ENCODE peak calls at places on chromosomes 11 and 22, in five cellular contexts. L is neuronal stem cell, N is pancreas, C is tibial artery, X is heart right ventricle. A is an unnamed sample.

GRCh38 chr11:72598901-72599300 is 75.3 kb downstream of the PDE2A start:
- DNase-seq in C (no peak), L (peak; percentile 37), N (no peak), X (peak; percentile 65), A (peak; percentile 16)

GRCh38 chr11:58179648-58180047 is 9.2 kb upstream of the OR9Q2 start:
- DNase-seq in C (no peak), L (no peak), N (peak; percentile 23), X (no peak), A (no peak)

GRCh38 chr11:115965754-115966504 is 461.7 kb upstream of the CADM1 start:
- DNase-seq in X (no peak), N (no peak), C (no peak), L (no peak), A (no peak)

GRCh38 chr22:43883012-43883661 is 8.7 kb downstream of the PNPLA5 start:
- DNase-seq in C (no peak), N (no peak), L (peak; percentile 74), X (no peak), A (peak; percentile 38)

GRCh38 chr11:11171285-11171684 is 181.8 kb downstream of the CSNK2A3 start:
- DNase-seq in N (no peak), C (no peak), L (no peak), X (no peak), A (no peak)

GRCh38 chr22:29126670-29127069 is 53.8 kb downstream of the KREMEN1 start:
- DNase-seq in X (no peak), N (no peak), L (no peak), C (no peak), A (no peak)

GRCh38 chr11:32792948-32793475 is 1.4 kb downstream of the CCDC73 start:
- DNase-seq in C (no peak), N (peak; percentile 30), L (peak; percentile 27), X (peak; percentile 51), A (peak; percentile 53)

GRCh38 chr11:14414470-14415461 is 55.8 kb upstream of the RRAS2 start:
- DNase-seq in L (no peak), C (no peak), N (no peak), X (no peak), A (no peak)

GRCh38 chr11:11157201-11157600 is 195.8 kb downstream of the CSNK2A3 start:
- DNase-seq in C (no peak), X (peak; percentile 22), N (no peak), L (no peak), A (no peak)

GRCh38 chr11:7512525-7513209 is 1.1 kb upstream of the PPFIBP2 start:
- DNase-seq in N (peak; percentile 59), X (peak; percentile 84), C (peak; percentile 94), L (no peak), A (peak; percentile 49)

GRCh38 chr22:27874185-27874584 is 44.9 kb downstream of the PITPNB start:
- DNase-seq in L (no peak), X (no peak), N (no peak), C (no peak), A (no peak)

GRCh38 chr22:24952837-24953293 is 349 bp downstream of the KIAA1671 start:
- DNase-seq in N (no peak), L (peak; percentile 65), C (peak; percentile 77), X (peak; percentile 43), A (peak; percentile 41)

GRCh38 chr11:129277216-129277838 is 85.2 kb upstream of the ARHGAP32 start:
- DNase-seq in X (no peak), C (no peak), L (no peak), N (no peak), A (no peak)

GRCh38 chr11:91308069-91308468 is 916.5 kb upstream of the FAT3 start:
- DNase-seq in L (no peak), C (no peak), X (no peak), N (no peak), A (no peak)

GRCh38 chr11:57174656-57175055 is 7.1 kb upstream of the LRRC55 start:
- DNase-seq in N (no peak), X (no peak), L (no peak), C (no peak), A (no peak)

GRCh38 chr22:23305922-23306374 is 125.6 kb downstream of the BCR start:
- DNase-seq in X (peak; percentile 63), N (peak; percentile 43), L (no peak), C (peak; percentile 95), A (peak; percentile 33)

GRCh38 chr22:32583921-32584335 is 109.3 kb downstream of the FBXO7 start:
- DNase-seq in N (no peak), C (no peak), X (no peak), L (no peak), A (no peak)

GRCh38 chr11:6443269-6444003 is 2.6 kb upstream of the HPX start:
- DNase-seq in L (peak; percentile 31), N (peak; percentile 43), C (peak; percentile 73), X (peak; percentile 40), A (peak; percentile 35)

GRCh38 chr11:60847281-60847680 is 5.4 kb downstream of the CCDC86 start:
- DNase-seq in C (no peak), N (no peak), X (no peak), L (no peak), A (no peak)

GRCh38 chr22:45645150-45645525 is 26.5 kb upstream of the ATXN10 start:
- DNase-seq in C (no peak), N (no peak), X (no peak), L (no peak), A (no peak)

GRCh38 chr22:45647532-45648225 is 24.0 kb upstream of the ATXN10 start:
- DNase-seq in L (no peak), C (peak; percentile 61), X (no peak), N (no peak), A (no peak)

GRCh38 chr22:45644714-45645113 is 26.9 kb upstream of the ATXN10 start:
- DNase-seq in L (no peak), C (no peak), X (no peak), N (no peak), A (no peak)

GRCh38 chr22:45648320-45649070 is 23.1 kb upstream of the ATXN10 start:
- DNase-seq in X (no peak), L (no peak), C (peak; percentile 58), N (no peak), A (no peak)

GRCh38 chr22:45645526-45646414 is 25.9 kb upstream of the ATXN10 start:
- DNase-seq in N (peak; percentile 80), L (peak; percentile 65), X (peak; percentile 54), C (peak; percentile 81), A (peak; percentile 69)
- H3K4me3 ChIP-seq in N (no peak overlapping the region), L (no peak overlapping the region), X (no peak overlapping the region), C (no peak overlapping the region), A (no peak overlapping the region)

DNA sequence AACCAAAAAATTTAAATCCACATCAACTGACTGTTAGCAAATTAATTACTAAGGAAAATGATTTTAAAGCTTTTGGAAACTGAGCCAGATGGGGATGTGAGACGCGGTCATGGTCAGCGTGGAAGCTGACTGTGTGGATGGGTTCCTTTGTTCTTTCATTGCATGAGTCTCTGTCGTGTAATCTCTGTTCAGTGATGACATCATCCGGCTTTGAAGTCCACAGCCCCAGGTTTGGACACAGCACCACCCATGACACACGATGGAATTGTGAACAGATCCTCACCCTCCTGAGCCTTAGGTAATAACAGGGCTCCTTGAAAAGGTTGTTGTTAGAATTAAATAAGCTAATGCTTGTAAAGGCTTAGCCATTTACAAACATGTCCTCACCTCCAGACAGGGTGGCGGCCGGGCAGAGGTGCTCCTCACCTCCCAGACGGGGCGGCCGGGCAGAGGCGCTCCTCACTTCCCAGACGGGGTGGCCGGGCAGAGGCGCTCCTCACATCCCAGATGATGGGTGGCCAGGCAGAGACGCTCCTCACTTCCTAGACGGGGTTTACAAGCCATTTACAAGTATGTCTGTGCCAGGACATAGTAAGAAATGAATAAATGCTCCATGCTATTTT is 677.3 kb downstream of the TBC1D22A start:
- DNase-seq in C (no peak), N (no peak), X (no peak), L (no peak), A (no peak)
- H3K9me3 ChIP-seq in C (peaks cover 17% of the 10 kb centered on the region), N (no peaks in the 10 kb centered on the region), X (no peaks in the 10 kb centered on the region), L (no peaks in the 10 kb centered on the region), A (no peaks in the 10 kb centered on the region)

GRCh38 chr11:46288451-46288850 is 11.0 kb downstream of the CREB3L1 start:
- DNase-seq in N (no peak), C (no peak), L (no peak), X (no peak), A (no peak)

GRCh38 chr11:46281374-46281831 is 3.9 kb downstream of the CREB3L1 start:
- DNase-seq in X (peak; percentile 43), N (peak; percentile 47), L (no peak), C (no peak), A (peak; percentile 23)

GRCh38 chr11:46285173-46285572 is 7.7 kb downstream of the CREB3L1 start:
- DNase-seq in L (no peak), C (no peak), N (peak; percentile 11), X (no peak), A (no peak)

GRCh38 chr11:46286789-46287188 is 9.3 kb downstream of the CREB3L1 start:
- DNase-seq in X (no peak), C (no peak), N (no peak), L (no peak), A (no peak)

DNA sequence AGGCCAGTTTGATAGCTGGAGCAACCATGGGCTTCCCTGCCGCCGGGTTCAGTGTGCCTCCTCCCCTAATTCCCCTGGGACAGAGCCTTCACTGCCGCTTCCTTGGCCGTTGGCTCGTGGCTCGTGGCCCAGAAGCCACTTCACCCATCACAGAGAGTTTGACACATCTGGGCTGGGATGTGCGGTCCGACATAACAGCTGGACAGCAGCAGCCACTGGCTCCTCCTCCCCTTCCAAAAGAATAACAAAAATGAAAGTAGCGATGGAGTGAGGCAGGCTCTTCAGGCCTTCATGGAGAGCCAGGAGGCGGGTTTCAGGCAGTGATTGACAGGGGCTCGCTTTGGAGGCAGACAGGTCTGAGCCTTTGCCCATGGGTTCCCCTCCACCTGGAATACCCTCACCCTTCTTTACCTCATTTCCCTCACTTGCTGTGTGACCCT is 8.2 kb downstream of the CREB3L1 start:
- DNase-seq in N (peak; percentile 51), X (peak; percentile 41), C (peak; percentile 72), L (no peak), A (no peak)
- H3K4me3 ChIP-seq in N (no peak overlapping the region), X (peak overlapping the region; percentile 23), C (peak overlapping the region; percentile 22), L (no peak overlapping the region), A (no peak overlapping the region)

GRCh38 chr11:48242501-48242900 is 2.4 kb upstream of the OR4X2 start:
- DNase-seq in N (no peak), L (no peak), C (no peak), X (no peak), A (no peak)
- H3K9me3 ChIP-seq in N (no peaks in the 10 kb centered on the region), L (no peaks in the 10 kb centered on the region), C (no peaks in the 10 kb centered on the region), X (no peaks in the 10 kb centered on the region), A (no peaks in the 10 kb centered on the region)

GRCh38 chr11:64290894-64291745 is at the start of gene KCNK4:
- DNase-seq in L (no peak), X (no peak), C (no peak), N (peak; percentile 46), A (no peak)
- H3K4me3 ChIP-seq in L (peak within 1 kb of the TSS; percentile 20), X (peak within 1 kb of the TSS; percentile 39), C (peak within 1 kb of the TSS; percentile 40), N (no peak within 1 kb of the TSS), A (peak within 1 kb of the TSS; percentile 5)

GRCh38 chr11:75246006-75246672 is 5.6 kb downstream of the TPBGL start:
- DNase-seq in X (no peak), C (peak; percentile 56), L (no peak), N (no peak), A (no peak)
- H3K9me3 ChIP-seq in X (no peaks in the 10 kb centered on the region), C (no peaks in the 10 kb centered on the region), L (no peaks in the 10 kb centered on the region), N (no peaks in the 10 kb centered on the region), A (no peaks in the 10 kb centered on the region)

A was measured in prostate gland.